ENCODE peak calls at places on chromosomes 3 and 15, in seven cellular contexts. Z is left ventricle myocardium inferior, I is Peyer's patch, T is right atrium auricular region, V is fibroblast of the aortic adventitia, F is IMR-90, S is mammary epithelial cell. Y is an unnamed sample.

GRCh38 chr3:62421275-62421674 is 47.9 kb upstream of the FEZF2 start:
- DNase-seq in F (no peak), I (no peak), T (no peak), V (no peak), S (no peak), Z (no peak), Y (no peak)

GRCh38 chr3:194494951-194495374 is 8.2 kb upstream of the ATP13A3 start:
- DNase-seq in V (no peak), T (peak; percentile 54), S (no peak), Z (no peak), I (no peak), F (no peak), Y (no peak)

GRCh38 chr3:115836944-115837343 is 213.6 kb downstream of the GAP43 start:
- DNase-seq in I (no peak), Z (no peak), T (no peak), F (peak; percentile 34), V (peak; percentile 48), S (no peak), Y (no peak)

GRCh38 chr3:99250821-99251355 is 349.4 kb upstream of the DCBLD2 start:
- DNase-seq in T (no peak), F (no peak), S (peak; percentile 14), I (no peak), Z (no peak), V (peak; percentile 42), Y (no peak)

GRCh38 chr3:16071246-16071645 is 103.2 kb upstream of the GALNT15 start:
- DNase-seq in F (no peak), Z (no peak), T (no peak), V (no peak), I (no peak), S (peak; percentile 67), Y (no peak)

GRCh38 chr3:8020459-8020858 is 481.2 kb upstream of the LMCD1 start:
- DNase-seq in T (no peak), V (no peak), F (no peak), S (no peak), I (no peak), Z (no peak), Y (no peak)

GRCh38 chr3:71226565-71227281 is 356.8 kb downstream of the FOXP1 start:
- DNase-seq in T (no peak), I (peak; percentile 56), F (peak; percentile 82), Z (peak; percentile 59), V (peak; percentile 27), S (no peak), Y (peak; percentile 50)

GRCh38 chr3:11558461-11558903 is 85.2 kb downstream of the VGLL4 start:
- DNase-seq in F (no peak), S (no peak), V (no peak), T (no peak), Z (peak; percentile 14), I (no peak), Y (no peak)

GRCh38 chr15:91961357-91961756 is 107.8 kb downstream of the SLCO3A1 start:
- DNase-seq in S (peak; percentile 69), V (no peak), F (no peak), Z (no peak), T (no peak), I (no peak), Y (no peak)

GRCh38 chr15:40264321-40265153 is 18.3 kb downstream of the ANKRD63 start:
- DNase-seq in I (no peak), Z (no peak), T (no peak), S (no peak), V (no peak), F (no peak), Y (no peak)

GRCh38 chr3:2543247-2543646 is 444.6 kb downstream of the CNTN4 start:
- DNase-seq in T (no peak), S (no peak), V (no peak), F (no peak), I (no peak), Z (no peak), Y (no peak)

GRCh38 chr3:54968546-54969172 is 40.8 kb upstream of the LRTM1 start:
- DNase-seq in T (no peak), F (peak; percentile 91), V (peak; percentile 87), I (no peak), Z (no peak), S (no peak), Y (no peak)

GRCh38 chr3:43733459-43734384 is 43.0 kb downstream of the ABHD5 start:
- DNase-seq in I (no peak), T (no peak), Z (peak; percentile 55), S (no peak), F (peak; percentile 51), V (peak; percentile 89), Y (peak; percentile 68)

GRCh38 chr3:46299608-46300460 is 54.1 kb upstream of the CCR2 start:
- DNase-seq in F (no peak), S (peak; percentile 12), V (no peak), T (no peak), Z (no peak), I (peak; percentile 38), Y (no peak)

GRCh38 chr3:129118745-129119144 is 2.9 kb downstream of the RAB43 start:
- DNase-seq in Z (no peak), I (no peak), F (no peak), T (no peak), V (no peak), S (no peak), Y (no peak)

GRCh38 chr15:63503739-63504246 is 600 bp upstream of the USP3 start:
- DNase-seq in F (peak; percentile 93), S (peak; percentile 83), I (peak; percentile 77), Z (no peak), T (peak; percentile 86), V (peak; percentile 85), Y (peak; percentile 73)

GRCh38 chr15:69939513-69940440 is 157.9 kb downstream of the TLE3 start:
- DNase-seq in S (peak; percentile 8), F (no peak), V (no peak), Z (no peak), I (no peak), T (no peak), Y (no peak)

GRCh38 chr15:85837881-85838280 is 43.2 kb upstream of the KLHL25 start:
- DNase-seq in S (no peak), T (no peak), F (no peak), Z (no peak), I (no peak), V (no peak), Y (no peak)

GRCh38 chr15:85839637-85840036 is 44.9 kb upstream of the KLHL25 start:
- DNase-seq in S (no peak), I (no peak), V (no peak), T (no peak), F (no peak), Z (no peak), Y (no peak)

GRCh38 chr15:85840802-85841152 is 46.1 kb upstream of the KLHL25 start:
- DNase-seq in S (no peak), Z (no peak), V (no peak), F (no peak), T (no peak), I (no peak), Y (no peak)

GRCh38 chr15:85838655-85839054 is 43.9 kb upstream of the KLHL25 start:
- DNase-seq in I (no peak), V (no peak), T (no peak), F (no peak), Z (no peak), S (no peak), Y (no peak)

DNA sequence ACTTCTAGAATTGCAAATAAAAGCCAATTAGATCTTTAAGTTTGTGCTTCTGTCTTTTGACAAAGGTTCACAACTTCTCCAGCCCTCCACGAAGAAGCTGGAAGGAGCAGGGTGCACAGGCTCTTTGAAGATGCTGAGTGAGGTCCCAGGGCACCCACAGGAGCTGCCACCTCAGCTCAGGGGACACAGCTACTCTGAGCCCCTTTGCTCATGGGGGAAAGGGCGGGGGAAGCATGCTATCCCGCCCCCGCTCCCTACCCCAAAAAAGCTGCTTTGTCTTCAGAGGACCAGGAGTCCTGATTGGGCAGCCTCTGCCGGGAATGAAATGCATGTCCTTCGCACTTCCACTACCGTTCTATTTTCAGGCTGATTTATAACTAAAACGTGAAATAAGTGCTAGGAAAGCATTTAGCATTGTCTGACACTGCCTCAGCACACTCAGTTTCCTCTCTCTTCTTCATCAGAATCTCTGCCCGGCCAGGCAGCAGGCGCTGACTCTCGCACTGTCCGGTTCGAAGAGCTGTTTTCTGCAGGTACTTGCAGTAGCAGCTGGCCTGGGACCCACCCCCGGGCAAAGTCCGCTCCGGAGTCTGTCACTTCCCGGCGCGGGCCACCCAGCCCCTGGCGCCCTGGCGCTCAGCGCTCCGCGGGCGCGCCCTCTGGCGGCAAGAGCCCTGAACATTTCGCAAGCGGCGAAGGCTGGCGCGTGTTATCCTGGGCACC is 45.5 kb upstream of the KLHL25 start:
- DNase-seq in I (peak; percentile 71), T (peak; percentile 82), S (peak; percentile 63), Z (peak; percentile 81), V (peak; percentile 55), F (peak; percentile 41), Y (peak; percentile 77)
- H3K4me3 ChIP-seq in I (peak overlapping the region; percentile 28), T (peak overlapping the region; percentile 4), S (peak overlapping the region; percentile 3), Z (peak overlapping the region; percentile 54), V (peak overlapping the region; percentile 56), F (peak overlapping the region; percentile 45), Y (peak overlapping the region; percentile 45)

GRCh38 chr3:165895919-165896318 is 58.7 kb upstream of the BCHE start:
- DNase-seq in S (no peak), F (no peak), V (no peak), Z (no peak), I (no peak), T (no peak), Y (no peak)
- TF ChIP-seq CTCF in S (peak; percentile 42), F (no peak), V (no peak), Z (no peak), I (no peak), T (no peak), Y (no peak)

DNA sequence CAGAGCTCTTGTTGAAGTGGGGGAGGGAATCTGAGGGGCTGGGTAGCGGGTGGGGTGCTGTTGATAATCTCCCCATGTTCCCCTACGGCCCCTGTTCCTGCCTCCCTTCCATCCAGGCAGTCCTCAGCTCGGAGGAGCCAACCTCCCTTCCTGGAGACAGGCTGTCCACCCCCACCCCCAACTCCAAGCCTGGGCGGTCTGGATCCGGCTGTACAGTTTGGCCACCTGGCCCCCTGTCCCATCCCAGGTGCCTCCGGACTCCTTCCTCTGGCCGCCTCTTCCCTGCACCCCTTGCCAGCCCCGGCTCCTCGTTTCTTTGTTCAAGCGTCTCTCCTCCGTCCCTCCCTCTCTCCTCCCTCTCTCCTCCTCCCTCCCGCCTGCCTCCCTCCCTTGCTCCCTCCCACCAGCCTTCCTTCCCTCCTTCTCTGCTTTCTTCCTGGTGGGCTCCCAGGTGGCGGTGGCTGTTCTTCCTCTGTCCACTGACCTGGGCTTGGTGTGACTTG is 1.9 kb downstream of the SEMA3F start:
- DNase-seq in T (no peak), S (peak; percentile 65), V (peak; percentile 26), I (no peak), F (peak; percentile 40), Z (no peak), Y (no peak)
- H3K4me3 ChIP-seq in T (peak overlapping the region; percentile 50), S (peak overlapping the region; percentile 71), V (peak overlapping the region; percentile 70), I (peak overlapping the region; percentile 77), F (peak overlapping the region; percentile 45), Z (peak overlapping the region; percentile 74), Y (peak overlapping the region; percentile 66)

DNA sequence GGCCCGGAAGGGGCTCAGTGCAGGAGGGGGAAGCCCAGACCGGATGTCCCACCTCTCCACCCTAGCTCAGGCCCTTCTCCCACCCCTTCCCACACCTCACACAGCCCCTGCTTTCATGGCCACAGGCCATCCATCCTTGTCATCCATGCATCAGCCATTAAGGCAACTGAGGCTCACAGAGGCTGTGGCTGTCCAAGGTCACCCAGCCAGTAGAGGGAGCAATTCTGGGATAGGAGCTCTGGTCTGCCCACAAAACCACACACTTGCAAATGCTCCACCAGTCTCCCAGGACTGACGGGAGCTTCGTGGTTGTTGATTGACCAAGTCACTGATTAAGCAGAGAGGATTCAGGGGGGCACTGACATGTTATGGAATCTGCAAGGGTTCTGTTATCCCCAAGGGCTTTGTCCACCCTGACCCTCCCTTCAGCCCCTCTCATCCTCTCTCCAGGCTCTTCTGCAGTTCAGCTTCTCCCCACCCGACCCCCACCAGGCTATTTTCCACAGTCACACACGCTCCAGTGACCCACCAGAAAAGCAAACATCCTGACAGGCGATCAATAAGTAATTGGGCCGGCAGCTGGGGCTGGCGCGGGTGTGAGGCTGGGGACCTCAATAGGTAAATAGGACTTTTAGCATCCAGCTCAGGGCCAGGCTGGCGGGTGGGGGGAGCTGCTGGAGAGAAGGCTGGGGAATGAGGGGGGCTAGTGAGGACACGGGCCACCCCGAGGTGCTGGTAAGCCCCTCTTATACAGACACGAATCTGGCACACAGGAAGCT is 15.0 kb downstream of the LINGO1 start:
- DNase-seq in S (peak; percentile 27), I (no peak), V (no peak), F (no peak), Z (no peak), T (no peak), Y (no peak)
- TF ChIP-seq CTCF in S (peak; percentile 57), I (peak; percentile 25), V (peak; percentile 26), F (peak; percentile 21), Z (peak; percentile 36), T (no peak), Y (peak; percentile 13)

Y was measured in heart right ventricle.